ENCODE peak calls at places on chromosomes 7 and 10, in six cellular contexts. One of them, this sample, is unnamed.

GRCh38 chr10:110497438-110498086 is at the start of gene DUSP5:
- DNase-seq in brain microvascular endothelial cell: peak; percentile 88
- DNase-seq in sciatic nerve: peak; percentile 96
- DNase-seq in HCT116: peak; percentile 93
- DNase-seq in CD8-positive, alpha-beta T cell: peak; percentile 92
- DNase-seq in M059J: peak; percentile 92
- DNase-seq in this sample: peak; percentile 95

GRCh38 chr10:6465437-6465836 is 114.6 kb downstream of the PRKCQ start:
- DNase-seq in CD8-positive, alpha-beta T cell: no peak
- DNase-seq in brain microvascular endothelial cell: no peak
- DNase-seq in HCT116: no peak
- DNase-seq in M059J: no peak
- DNase-seq in sciatic nerve: no peak
- DNase-seq in this sample: no peak

GRCh38 chr10:97708976-97709745 is 4.4 kb upstream of the MARVELD1 start:
- DNase-seq in sciatic nerve: peak; percentile 90
- DNase-seq in CD8-positive, alpha-beta T cell: peak; percentile 29
- DNase-seq in M059J: peak; percentile 69
- DNase-seq in HCT116: no peak
- DNase-seq in brain microvascular endothelial cell: peak; percentile 83
- DNase-seq in this sample: peak; percentile 94

GRCh38 chr10:60728056-60728455 is 50.2 kb upstream of the CDK1 start:
- DNase-seq in CD8-positive, alpha-beta T cell: no peak
- DNase-seq in M059J: no peak
- DNase-seq in HCT116: no peak
- DNase-seq in brain microvascular endothelial cell: no peak
- DNase-seq in sciatic nerve: no peak
- DNase-seq in this sample: no peak

GRCh38 chr10:92619368-92619767 is 26.4 kb downstream of the KIF11 start:
- DNase-seq in M059J: no peak
- DNase-seq in HCT116: no peak
- DNase-seq in CD8-positive, alpha-beta T cell: no peak
- DNase-seq in brain microvascular endothelial cell: no peak
- DNase-seq in sciatic nerve: no peak
- DNase-seq in this sample: no peak

GRCh38 chr7:142807855-142808460 is 37.2 kb downstream of the PRSS2 start:
- DNase-seq in brain microvascular endothelial cell: peak; percentile 93
- DNase-seq in CD8-positive, alpha-beta T cell: peak; percentile 53
- DNase-seq in M059J: peak; percentile 61
- DNase-seq in HCT116: no peak
- DNase-seq in sciatic nerve: no peak
- DNase-seq in this sample: no peak

GRCh38 chr10:16639457-16639856 is 117.8 kb upstream of the C1QL3 start:
- DNase-seq in HCT116: no peak
- DNase-seq in sciatic nerve: no peak
- DNase-seq in brain microvascular endothelial cell: no peak
- DNase-seq in M059J: no peak
- DNase-seq in CD8-positive, alpha-beta T cell: no peak
- DNase-seq in this sample: no peak

GRCh38 chr7:105389090-105389650 is 449 bp upstream of the SRPK2 start:
- DNase-seq in CD8-positive, alpha-beta T cell: peak; percentile 24
- DNase-seq in brain microvascular endothelial cell: peak; percentile 49
- DNase-seq in sciatic nerve: peak; percentile 66
- DNase-seq in HCT116: peak; percentile 32
- DNase-seq in M059J: peak; percentile 71
- DNase-seq in this sample: no peak

GRCh38 chr10:132563485-132564248 is 26.1 kb downstream of the INPP5A start:
- DNase-seq in M059J: peak; percentile 9
- DNase-seq in brain microvascular endothelial cell: peak; percentile 17
- DNase-seq in HCT116: no peak
- DNase-seq in CD8-positive, alpha-beta T cell: peak; percentile 14
- DNase-seq in sciatic nerve: peak; percentile 57
- DNase-seq in this sample: no peak

GRCh38 chr7:5466551-5466950 is 42.9 kb upstream of the TNRC18 start:
- DNase-seq in sciatic nerve: no peak
- DNase-seq in M059J: no peak
- DNase-seq in brain microvascular endothelial cell: no peak
- DNase-seq in CD8-positive, alpha-beta T cell: no peak
- DNase-seq in HCT116: no peak
- DNase-seq in this sample: no peak

This sample was measured in tibial nerve.